ENCODE peak calls at places on chromosomes 3 and 15, in six cellular contexts. J is fibroblast of villous mesenchyme; O is fibroblast of pulmonary artery; Y is tibial artery; D is endothelial cell of umbilical vein; G is CD8-positive, alpha-beta T cell. B is an unnamed sample.

GRCh38 chr15:99441871-99442267 is 123.9 kb upstream of the MEF2A start:
- DNase-seq in J (no peak), O (no peak), Y (peak), D (no peak), G (no peak), B (no peak)

GRCh38 chr15:34216527-34217270 is 6.8 kb upstream of the KATNBL1 start:
- DNase-seq in J (no peak), O (no peak), Y (no peak), D (no peak), G (no peak), B (no peak)

GRCh38 chr3:135736740-135737139 is 228.8 kb upstream of the PPP2R3A start:
- DNase-seq in J (no peak), O (no peak), Y (no peak), D (no peak), G (no peak), B (no peak)

GRCh38 chr3:177294221-177294620 is 96.9 kb upstream of the TBL1XR1 start:
- DNase-seq in J (no peak), O (peak), Y (peak), D (no peak), G (no peak), B (no peak)

GRCh38 chr3:45140392-45140791 is 5.8 kb downstream of the CDCP1 start:
- DNase-seq in J (peak), O (peak), Y (no peak), D (no peak), G (no peak), B (no peak)

GRCh38 chr15:41840673-41841072 is 2.0 kb downstream of the PLA2G4B start:
- DNase-seq in J (no peak), O (no peak), Y (no peak), D (no peak), G (no peak), B (no peak)

GRCh38 chr3:9124725-9125124 is 124.7 kb downstream of the SRGAP3 start:
- DNase-seq in J (no peak), O (no peak), Y (no peak), D (no peak), G (no peak), B (no peak)

GRCh38 chr15:82081904-82082810 is 36.3 kb upstream of the MEX3B start:
- DNase-seq in J (peak), O (peak), Y (no peak), D (no peak), G (no peak), B (no peak)

GRCh38 chr3:22474706-22475470 is 723.9 kb upstream of the ZNF385D start:
- DNase-seq in J (no peak), O (peak), Y (no peak), D (no peak), G (no peak), B (no peak)

GRCh38 chr3:72739521-72740466 is 108.5 kb downstream of the SHQ1 start:
- DNase-seq in J (no peak), O (no peak), Y (no peak), D (no peak), G (no peak), B (no peak)

GRCh38 chr15:87349181-87349580 is 907.4 kb downstream of the NTRK3 start:
- DNase-seq in J (peak), O (peak), Y (no peak), D (no peak), G (no peak), B (no peak)

GRCh38 chr15:62298811-62299210 is 133.7 kb upstream of the C2CD4B start:
- DNase-seq in J (no peak), O (no peak), Y (no peak), D (no peak), G (no peak), B (no peak)

GRCh38 chr3:188542196-188542595 is 388.2 kb downstream of the LPP start:
- DNase-seq in J (no peak), O (no peak), Y (no peak), D (peak), G (no peak), B (no peak)

GRCh38 chr15:63292771-63293170 is 15.4 kb downstream of the APH1B start:
- DNase-seq in J (peak), O (peak), Y (no peak), D (no peak), G (no peak), B (no peak)

GRCh38 chr3:175737646-175738572 is 878.8 kb downstream of the NAALADL2 start:
- DNase-seq in J (peak), O (peak), Y (no peak), D (no peak), G (peak), B (no peak)

GRCh38 chr3:81782585-81782984 is 21.1 kb upstream of the GBE1 start:
- DNase-seq in J (no peak), O (no peak), Y (no peak), D (no peak), G (no peak), B (no peak)

GRCh38 chr3:98901032-98901464 is 447 bp downstream of the DCBLD2 start:
- DNase-seq in J (peak), O (peak), Y (peak), D (peak), G (peak), B (peak)

GRCh38 chr3:137770821-137771399 is 6.8 kb downstream of the SOX14 start:
- DNase-seq in J (no peak), O (no peak), Y (no peak), D (no peak), G (no peak), B (no peak)

GRCh38 chr15:29518442-29518841 is 248.8 kb upstream of the NSMCE3 start:
- DNase-seq in J (no peak), O (peak), Y (no peak), D (peak), G (no peak), B (no peak)

GRCh38 chr3:176919836-176920760 is 277.2 kb downstream of the TBL1XR1 start:
- DNase-seq in J (no peak), O (peak), Y (no peak), D (peak), G (no peak), B (no peak)

GRCh38 chr3:71117572-71118247 is 465.8 kb downstream of the FOXP1 start:
- DNase-seq in J (no peak), O (no peak), Y (no peak), D (no peak), G (no peak), B (no peak)

GRCh38 chr3:151219056-151219455 is 16.0 kb upstream of the GPR171 start:
- DNase-seq in J (peak), O (peak), Y (no peak), D (no peak), G (no peak), B (no peak)

GRCh38 chr3:127451321-127451720 is 139.2 kb downstream of the TPRA1 start:
- DNase-seq in J (no peak), O (no peak), Y (no peak), D (no peak), G (no peak), B (no peak)

GRCh38 chr15:66603301-66604179 is 37.7 kb upstream of the LCTL start:
- DNase-seq in J (peak), O (peak), Y (peak), D (peak), G (peak), B (peak)
- TF ChIP-seq CTCF in J (peak), O (peak), Y (peak), D (peak), G (peak), B (peak)

GRCh38 chr15:101479342-101479845 is 10.1 kb downstream of the PCSK6 start:
- DNase-seq in J (no peak), O (no peak), Y (no peak), D (no peak), G (no peak), B (no peak)
- TF ChIP-seq CTCF in J (no peak), O (no peak), Y (no peak), D (no peak), G (no peak), B (no peak)

GRCh38 chr15:57026016-57026602 is 107.7 kb downstream of the TCF12 start:
- DNase-seq in J (peak), O (no peak), Y (no peak), D (no peak), G (no peak), B (no peak)

GRCh38 chr15:57025264-57025939 is 107.0 kb downstream of the TCF12 start:
- DNase-seq in J (peak), O (peak), Y (no peak), D (no peak), G (no peak), B (no peak)

GRCh38 chr15:57030011-57030410 is 111.6 kb downstream of the TCF12 start:
- DNase-seq in J (no peak), O (no peak), Y (no peak), D (no peak), G (no peak), B (no peak)

GRCh38 chr15:57027596-57027995 is 109.2 kb downstream of the TCF12 start:
- DNase-seq in J (no peak), O (no peak), Y (no peak), D (no peak), G (no peak), B (no peak)

GRCh38 chr15:57028176-57028575 is 109.7 kb downstream of the TCF12 start:
- DNase-seq in J (no peak), O (no peak), Y (no peak), D (no peak), G (no peak), B (no peak)
- TF ChIP-seq CTCF in J (no peak), O (no peak), Y (no peak), D (no peak), G (no peak), B (no peak)

GRCh38 chr3:134449277-134449676 is 36.5 kb downstream of the ANAPC13 start:
- DNase-seq in J (peak), O (peak), Y (peak), D (peak), G (no peak), B (no peak)
- TF ChIP-seq CTCF in J (peak), O (peak), Y (peak), D (peak), G (no peak), B (peak)

GRCh38 chr3:158405507-158405906 is 165.5 kb upstream of the MLF1 start:
- DNase-seq in J (no peak), O (no peak), Y (no peak), D (no peak), G (no peak), B (no peak)

GRCh38 chr3:158402590-158402989 is 168.4 kb upstream of the MLF1 start:
- DNase-seq in J (no peak), O (no peak), Y (no peak), D (no peak), G (no peak), B (no peak)

GRCh38 chr3:158404319-158404718 is 166.7 kb upstream of the MLF1 start:
- DNase-seq in J (no peak), O (no peak), Y (no peak), D (no peak), G (no peak), B (no peak)

GRCh38 chr3:158407844-158408517 is 163.0 kb upstream of the MLF1 start:
- DNase-seq in J (peak), O (no peak), Y (no peak), D (no peak), G (no peak), B (no peak)

GRCh38 chr3:158403013-158403412 is 168.0 kb upstream of the MLF1 start:
- DNase-seq in J (no peak), O (no peak), Y (no peak), D (no peak), G (no peak), B (no peak)
- TF ChIP-seq CTCF in J (no peak), O (no peak), Y (no peak), D (no peak), G (no peak), B (no peak)

GRCh38 chr3:46858996-46859710 is 4.1 kb downstream of the MYL3 start:
- DNase-seq in J (no peak), O (no peak), Y (peak), D (no peak), G (peak), B (no peak)
- TF ChIP-seq CTCF in J (no peak), O (no peak), Y (no peak), D (no peak), G (no peak), B (no peak)

DNA sequence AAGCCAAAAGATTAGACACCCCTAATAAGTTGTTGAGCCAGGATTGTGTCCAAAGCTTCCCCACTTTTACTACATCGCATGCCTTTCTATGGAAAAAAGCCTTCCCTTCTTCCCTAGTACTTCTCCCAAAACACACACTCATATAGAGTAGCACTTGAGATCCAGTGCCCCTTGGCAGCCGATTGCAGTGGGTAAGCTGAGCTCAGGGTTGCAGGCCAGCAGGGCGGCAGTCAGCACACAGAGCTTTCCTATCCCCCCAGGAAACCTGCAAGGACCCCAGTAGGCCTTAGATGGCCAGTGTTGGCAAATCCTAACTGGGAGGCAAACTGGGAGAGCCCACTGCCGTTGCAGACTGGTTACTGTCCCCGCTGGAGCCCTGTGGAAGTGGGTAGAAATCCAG is 75.7 kb upstream of the C15orf39 start:
- DNase-seq in J (no peak), O (no peak), Y (no peak), D (no peak), G (no peak), B (no peak)
- TF ChIP-seq CTCF in J (no peak), O (no peak), Y (no peak), D (no peak), G (no peak), B (no peak)

DNA sequence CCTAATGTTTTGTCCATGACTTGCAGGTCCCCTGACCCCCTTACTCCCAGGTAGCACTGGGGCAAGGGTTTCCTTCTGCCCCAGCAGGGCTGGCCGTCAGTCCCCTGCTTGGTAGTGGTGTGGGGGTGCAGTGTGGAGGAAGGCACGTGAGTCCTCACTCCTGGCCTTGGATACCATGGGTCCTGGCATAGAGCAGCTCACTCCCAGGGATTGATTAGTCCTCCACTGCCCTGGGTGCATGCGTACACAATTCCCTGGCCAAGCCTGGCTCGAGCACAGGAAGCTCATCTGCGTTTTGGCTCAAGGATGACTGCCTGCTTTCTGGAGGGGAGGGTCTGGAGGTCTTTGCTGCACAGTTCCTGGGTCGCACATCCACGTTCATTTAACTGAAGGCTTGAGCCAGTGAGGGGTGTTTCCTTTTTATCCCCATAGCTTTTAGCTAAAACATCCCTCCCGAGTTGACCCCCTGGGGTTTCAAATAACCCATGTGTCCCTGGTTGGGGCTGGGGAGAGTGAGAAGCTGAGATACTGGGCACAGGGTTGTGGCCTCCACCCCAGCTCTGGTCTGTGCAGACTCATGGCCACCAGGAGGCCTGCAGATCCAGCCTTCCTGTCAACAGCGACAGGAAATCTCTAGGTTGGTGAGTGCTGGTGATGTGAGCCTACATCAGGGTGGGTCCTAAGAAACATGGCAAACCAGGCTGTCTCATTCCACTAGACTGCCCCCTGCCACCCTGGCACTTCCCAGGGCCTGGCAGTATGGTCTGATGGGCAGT is 11.5 kb downstream of the HEMK1 start:
- DNase-seq in J (no peak), O (no peak), Y (no peak), D (no peak), G (no peak), B (no peak)
- TF ChIP-seq CTCF in J (no peak), O (peak), Y (no peak), D (no peak), G (no peak), B (no peak)